ENCODE peak calls at places on chromosome 13, in four cellular contexts. J is fibroblast of lung; T is GM12878; M is activated naive CD8-positive, alpha-beta T cell treated with anti-CD3 and anti-CD28 coated beads, Interleukin-2, amount 10 ng/mL, durations not matched to agents 7 days and 5 days. A is an unnamed sample.
A peak's percentile ranks its signal among the peaks of the same experiment; 100 is the strongest.

GRCh38 chr13:95713651-95714050 is 36.7 kb downstream of the DNAJC3 start:
- DNase-seq in T (no peak), J (peak; percentile 13), M (no peak), A (no peak)

GRCh38 chr13:46389985-46390384 is 2.9 kb upstream of the RUBCNL start:
- DNase-seq in T (peak; percentile 79), M (peak; percentile 35), J (peak; percentile 17), A (peak; percentile 26)

GRCh38 chr13:42803563-42804212 is 22.3 kb downstream of the FAM216B start:
- DNase-seq in M (no peak), T (no peak), J (peak; percentile 67), A (no peak)

GRCh38 chr13:112958127-112958989 is 10.7 kb upstream of the MCF2L start:
- DNase-seq in M (no peak), J (no peak), T (no peak), A (no peak)

GRCh38 chr13:32001392-32001768 is 30.2 kb upstream of the FRY start:
- DNase-seq in T (no peak), J (peak; percentile 54), M (no peak), A (no peak)

GRCh38 chr13:69571606-69572323 is 535.9 kb upstream of the ATXN8OS start:
- DNase-seq in M (no peak), T (no peak), J (no peak), A (no peak)

GRCh38 chr13:97743946-97744345 is 209.5 kb upstream of the IPO5 start:
- DNase-seq in T (no peak), M (no peak), J (peak; percentile 28), A (no peak)

GRCh38 chr13:105346141-105346766 is 1189.2 kb downstream of the EFNB2 start:
- DNase-seq in T (no peak), J (peak; percentile 70), M (no peak), A (no peak)

GRCh38 chr13:34502621-34503020 is 439.4 kb upstream of the NBEA start:
- DNase-seq in T (no peak), J (no peak), M (no peak), A (no peak)

GRCh38 chr13:67023088-67023893 is 206.8 kb downstream of the PCDH9 start:
- DNase-seq in T (no peak), J (peak; percentile 88), M (no peak), A (peak; percentile 12)

GRCh38 chr13:81275666-81276258 is 934.8 kb upstream of the SPRY2 start:
- DNase-seq in J (no peak), T (no peak), M (no peak), A (no peak)

GRCh38 chr13:113654591-113655357 is 3.2 kb downstream of the ATP4B start:
- DNase-seq in T (no peak), J (no peak), M (peak; percentile 14), A (peak; percentile 4)

GRCh38 chr13:38880397-38880796 is 110.2 kb downstream of the STOML3 start:
- DNase-seq in T (no peak), M (no peak), J (no peak), A (no peak)

GRCh38 chr13:95343944-95344343 is 42.7 kb upstream of the ABCC4 start:
- DNase-seq in T (no peak), J (no peak), M (no peak), A (no peak)

A was measured in tibial nerve.